ENCODE peak calls at places on chromosomes 5 and 9, in four cellular contexts. Q is upper lobe of left lung, O is tibial nerve, H is ovary. N is an unnamed sample.

GRCh38 chr5:109249126-109249525 is 160.6 kb downstream of the PJA2 start:
- DNase-seq in Q (no peak), O (no peak), H (no peak), N (no peak)

GRCh38 chr9:83509372-83509771 is 28.8 kb downstream of the FRMD3 start:
- DNase-seq in H (no peak), Q (no peak), O (no peak), N (no peak)

GRCh38 chr5:17991775-17992174 is 357.5 kb downstream of the TAF11L14 start:
- DNase-seq in O (no peak), H (no peak), Q (no peak), N (no peak)

GRCh38 chr9:105663914-105664313 is 1.7 kb downstream of the TAL2 start:
- DNase-seq in O (no peak), Q (no peak), H (no peak), N (no peak)

GRCh38 chr9:125433461-125434001 is 171.9 kb downstream of the GAPVD1 start:
- DNase-seq in H (peak), Q (no peak), O (no peak), N (no peak)

GRCh38 chr9:135906291-135907005 is 898 bp downstream of the CAMSAP1 start:
- DNase-seq in O (no peak), H (peak), Q (peak), N (no peak)

GRCh38 chr9:77839459-77840140 is 191.5 kb upstream of the GNA14 start:
- DNase-seq in Q (no peak), O (no peak), H (no peak), N (no peak)

GRCh38 chr5:118545050-118545449 is 443.3 kb downstream of the DTWD2 start:
- DNase-seq in O (no peak), Q (no peak), H (no peak), N (no peak)

GRCh38 chr9:93596399-93596798 is 20.0 kb downstream of the PHF2 start:
- DNase-seq in H (no peak), Q (no peak), O (no peak), N (no peak)

GRCh38 chr5:154757647-154758406 is 2.6 kb downstream of the LARP1 start:
- DNase-seq in H (no peak), Q (no peak), O (no peak), N (peak)

GRCh38 chr5:143968071-143968878 is 156.3 kb downstream of the HMHB1 start:
- DNase-seq in H (no peak), Q (no peak), O (no peak), N (no peak)

GRCh38 chr5:62268239-62268638 is 37.8 kb upstream of the KIF2A start:
- DNase-seq in Q (no peak), H (no peak), O (no peak), N (no peak)

GRCh38 chr9:38315085-38315595 is 77.4 kb upstream of the ALDH1B1 start:
- DNase-seq in Q (no peak), H (no peak), O (no peak), N (no peak)

DNA sequence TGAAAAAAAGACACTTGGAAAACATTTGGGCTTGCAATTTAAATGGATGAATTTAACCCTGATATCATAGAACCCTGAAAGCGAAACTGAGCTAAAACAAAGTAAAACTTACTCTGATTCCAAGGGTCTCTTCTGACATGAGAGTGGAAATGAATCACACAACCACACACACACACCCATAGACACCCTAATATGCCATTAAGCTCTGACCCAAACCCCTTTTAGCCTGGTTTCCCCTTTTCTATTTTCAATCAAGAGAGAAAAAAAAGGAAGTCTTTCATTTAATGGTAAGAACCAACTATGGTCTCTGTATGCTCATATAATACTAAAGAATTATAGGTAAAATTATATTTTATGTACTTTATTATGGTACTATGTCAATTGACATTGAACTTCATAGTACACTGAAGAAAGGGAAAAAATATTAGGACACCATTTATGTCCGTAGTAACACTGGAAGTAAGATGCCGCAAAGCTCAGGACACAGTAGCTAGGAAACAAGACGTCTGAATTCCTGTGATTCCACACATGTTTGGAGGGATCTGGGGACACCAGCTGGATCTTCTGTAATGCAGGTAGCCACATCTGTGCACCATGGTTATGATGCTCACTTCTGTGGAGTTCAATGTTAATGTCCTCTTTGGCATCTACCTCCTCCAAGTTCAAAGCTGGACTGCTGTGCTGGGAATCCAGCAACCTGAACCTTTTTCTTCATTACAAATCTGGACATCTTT is 95.8 kb downstream of the PCSK1 start:
- DNase-seq in O (no peak), Q (no peak), H (no peak), N (no peak)
- H3K27ac ChIP-seq in O (no peak), Q (no peak), H (no peak), N (peak)

GRCh38 chr5:116576043-116576713 is 1.6 kb upstream of the SEMA6A start:
- DNase-seq in H (peak), Q (peak), O (no peak), N (peak)
- TF ChIP-seq POLR2A in H (no peak), Q (no peak), O (no peak), N (no peak)

GRCh38 chr9:131545786-131546335 is 538 bp downstream of the PRRT1B start:
- DNase-seq in Q (peak), O (no peak), H (no peak), N (no peak)

GRCh38 chr9:131546336-131547084 is 1.2 kb downstream of the PRRT1B start:
- DNase-seq in Q (peak), O (no peak), H (no peak), N (no peak)

GRCh38 chr9:131539223-131539923 is 6.0 kb upstream of the PRRT1B start:
- DNase-seq in O (no peak), Q (no peak), H (no peak), N (no peak)

GRCh38 chr9:131543141-131543540 is 2.2 kb upstream of the PRRT1B start:
- DNase-seq in O (no peak), H (no peak), Q (no peak), N (no peak)

GRCh38 chr9:131545003-131545785 is at the start of gene PRRT1B:
- DNase-seq in O (no peak), H (no peak), Q (peak), N (peak)
- H3K4me3 ChIP-seq in O (peak), H (no peak), Q (peak), N (peak)

GRCh38 chr5:78534148-78535009 is 114.2 kb downstream of the LHFPL2 start:
- DNase-seq in H (peak), O (peak), Q (peak), N (peak)
- H3K27ac ChIP-seq in H (no peak), O (peak), Q (peak), N (no peak)

GRCh38 chr9:128163523-128164331 is 3.7 kb downstream of the BBLN start:
- DNase-seq in H (no peak), O (no peak), Q (peak), N (peak)

GRCh38 chr9:128160603-128160987 is 530 bp downstream of the BBLN start:
- DNase-seq in H (no peak), O (no peak), Q (no peak), N (no peak)

GRCh38 chr9:128164332-128164885 is 4.3 kb downstream of the BBLN start:
- DNase-seq in H (no peak), Q (no peak), O (no peak), N (no peak)

GRCh38 chr9:128162215-128163026 is 2.4 kb downstream of the BBLN start:
- DNase-seq in O (no peak), Q (no peak), H (no peak), N (no peak)

GRCh38 chr9:128163027-128163515 is 3.0 kb downstream of the BBLN start:
- DNase-seq in O (no peak), Q (no peak), H (no peak), N (no peak)
- TF ChIP-seq POLR2A in O (no peak), Q (no peak), H (no peak), N (no peak)

GRCh38 chr9:73155389-73155788 is 3.7 kb downstream of the ANXA1 start:
- DNase-seq in O (no peak), H (no peak), Q (no peak), N (no peak)
- H3K4me3 ChIP-seq in O (no peak), H (no peak), Q (peak), N (no peak)

GRCh38 chr5:172878585-172879433 is 44.8 kb downstream of the ERGIC1 start:
- DNase-seq in O (no peak), Q (no peak), H (peak), N (no peak)
- H3K27ac ChIP-seq in O (no peak), Q (peak), H (peak), N (no peak)

GRCh38 chr9:34665109-34665380 is 2.6 kb upstream of the CCL27 start:
- DNase-seq in H (no peak), Q (no peak), O (no peak), N (no peak)
- TF ChIP-seq POLR2A in H (no peak), Q (no peak), O (no peak), N (no peak)